ENCODE peak calls at places on chromosome 6, in seven cellular contexts. A is fibroblast of mammary gland, Q is NCI-H510A treated with DMSO at 0.1 percent for 48 hours, C is KBM-7, F is activated gamma-delta T cell treated with Interleukin-2 at 50 U/mL for 16 hours, O is HEK293T, P is GM12891. E is an unnamed sample.

GRCh38 chr6:137848672-137849071 is 18.4 kb upstream of the TNFAIP3 start:
- DNase-seq in A (no peak), Q (no peak), C (no peak), F (no peak), O (no peak), P (no peak), E (no peak)

GRCh38 chr6:34795836-34796425 is 4.0 kb downstream of the BLTP3A start:
- DNase-seq in A (peak; percentile 53), Q (no peak), C (no peak), F (no peak), O (no peak), P (no peak), E (no peak)

GRCh38 chr6:47822856-47823554 is 41.2 kb downstream of the OPN5 start:
- DNase-seq in A (peak; percentile 9), Q (no peak), C (no peak), F (no peak), O (no peak), P (no peak), E (no peak)

GRCh38 chr6:155314773-155315515 is 660 bp upstream of the TFB1M start:
- DNase-seq in A (peak; percentile 95), Q (peak; percentile 85), C (no peak), F (no peak), O (peak; percentile 67), P (peak; percentile 12), E (peak; percentile 84)

GRCh38 chr6:36886948-36887347 is 1.2 kb downstream of the C6orf89 start:
- DNase-seq in A (no peak), Q (no peak), C (no peak), F (no peak), O (no peak), P (no peak), E (no peak)

GRCh38 chr6:108164815-108165706 is 761 bp upstream of the NR2E1 start:
- DNase-seq in A (no peak), Q (no peak), C (no peak), F (no peak), O (no peak), P (no peak), E (no peak)

GRCh38 chr6:109671721-109672120 is 19.3 kb downstream of the AK9 start:
- DNase-seq in A (peak; percentile 45), Q (no peak), C (no peak), F (no peak), O (no peak), P (no peak), E (no peak)

GRCh38 chr6:158413814-158414563 is 101.7 kb downstream of the TULP4 start:
- DNase-seq in A (no peak), Q (no peak), C (no peak), F (no peak), O (no peak), P (no peak), E (no peak)

GRCh38 chr6:96301781-96302180 is 219.8 kb upstream of the UFL1 start:
- DNase-seq in A (no peak), Q (no peak), C (no peak), F (no peak), O (no peak), P (no peak), E (no peak)

GRCh38 chr6:75086236-75086635 is 119.6 kb downstream of the COL12A1 start:
- DNase-seq in A (no peak), Q (no peak), C (no peak), F (no peak), O (no peak), P (no peak), E (no peak)

GRCh38 chr6:10884245-10884972 is 2.4 kb upstream of the SYCP2L start:
- DNase-seq in A (no peak), Q (no peak), C (no peak), F (no peak), O (no peak), P (no peak), E (no peak)

GRCh38 chr6:16130932-16131387 is 2.1 kb downstream of the MYLIP start:
- DNase-seq in A (peak; percentile 77), Q (peak; percentile 66), C (peak; percentile 88), F (peak; percentile 26), O (peak; percentile 44), P (peak; percentile 20), E (peak; percentile 86)

GRCh38 chr6:43120101-43120730 is 44.1 kb downstream of the PTK7 start:
- DNase-seq in A (no peak), Q (no peak), C (no peak), F (no peak), O (no peak), P (no peak), E (no peak)

GRCh38 chr6:125839471-125839870 is 48.7 kb downstream of the NCOA7 start:
- DNase-seq in A (no peak), Q (no peak), C (no peak), F (no peak), O (no peak), P (no peak), E (no peak)

GRCh38 chr6:36130672-36131516 is 581 bp downstream of the MAPK13 start:
- DNase-seq in A (peak; percentile 17), Q (peak; percentile 96), C (no peak), F (peak; percentile 53), O (no peak), P (peak; percentile 43), E (peak; percentile 83)

GRCh38 chr6:6998194-6998569 is 109.6 kb upstream of the RREB1 start:
- DNase-seq in A (peak; percentile 39), Q (peak; percentile 10), C (no peak), F (no peak), O (no peak), P (no peak), E (no peak)

GRCh38 chr6:72683797-72684196 is 61.9 kb downstream of the KCNQ5 start:
- DNase-seq in A (no peak), Q (no peak), C (no peak), F (no peak), O (no peak), P (no peak), E (no peak)

GRCh38 chr6:30151580-30151979 is 9.4 kb downstream of the TRIM10 start:
- DNase-seq in A (no peak), Q (no peak), C (peak; percentile 82), F (no peak), O (no peak), P (no peak), E (no peak)

GRCh38 chr6:77972334-77972733 is 319.5 kb downstream of the MEI4 start:
- DNase-seq in A (no peak), Q (no peak), C (no peak), F (no peak), O (no peak), P (no peak), E (no peak)

GRCh38 chr6:138038148-138038870 is 68.9 kb downstream of the PERP start:
- DNase-seq in A (no peak), Q (peak; percentile 19), C (no peak), F (no peak), O (no peak), P (no peak), E (no peak)

GRCh38 chr6:41789390-41789724 is 1.9 kb downstream of the TOMM6 start:
- DNase-seq in A (no peak), Q (no peak), C (no peak), F (no peak), O (no peak), P (no peak), E (no peak)

GRCh38 chr6:100462990-100463684 is 1.6 kb downstream of the SIM1 start:
- DNase-seq in A (no peak), Q (peak; percentile 15), C (no peak), F (no peak), O (no peak), P (no peak), E (no peak)

GRCh38 chr6:142647436-142648389 is 297.3 kb downstream of the HIVEP2 start:
- DNase-seq in A (no peak), Q (no peak), C (no peak), F (no peak), O (no peak), P (no peak), E (no peak)

GRCh38 chr6:127582777-127583462 is 5.9 kb downstream of the C6orf58 start:
- DNase-seq in A (peak; percentile 91), Q (no peak), C (no peak), F (no peak), O (no peak), P (no peak), E (no peak)

GRCh38 chr6:62009445-62009844 is 276.6 kb downstream of the KHDRBS2 start:
- DNase-seq in A (no peak), Q (no peak), C (no peak), F (no peak), O (no peak), P (no peak), E (no peak)

GRCh38 chr6:6801002-6801329 is 212.4 kb downstream of the LY86 start:
- DNase-seq in A (no peak), Q (no peak), C (no peak), F (no peak), O (no peak), P (no peak), E (no peak)

GRCh38 chr6:148445620-148446019 is 103.0 kb downstream of the SASH1 start:
- DNase-seq in A (peak; percentile 42), Q (no peak), C (no peak), F (no peak), O (no peak), P (no peak), E (no peak)

GRCh38 chr6:35082733-35083403 is 58.3 kb downstream of the TCP11 start:
- DNase-seq in A (no peak), Q (no peak), C (no peak), F (no peak), O (no peak), P (peak; percentile 11), E (no peak)

GRCh38 chr6:50358113-50358512 is 308.4 kb upstream of the DEFB112 start:
- DNase-seq in A (no peak), Q (no peak), C (no peak), F (no peak), O (no peak), P (no peak), E (no peak)

GRCh38 chr6:6885521-6886088 is 222.2 kb upstream of the RREB1 start:
- DNase-seq in A (peak; percentile 41), Q (peak; percentile 28), C (peak; percentile 79), F (no peak), O (no peak), P (no peak), E (peak; percentile 28)

GRCh38 chr6:101102702-101103101 is 221.6 kb upstream of the ASCC3 start:
- DNase-seq in A (no peak), Q (no peak), C (no peak), F (no peak), O (no peak), P (no peak), E (no peak)

GRCh38 chr6:79586548-79586947 is 44.6 kb upstream of the SH3BGRL2 start:
- DNase-seq in A (peak; percentile 49), Q (no peak), C (peak; percentile 19), F (no peak), O (peak; percentile 50), P (no peak), E (no peak)

GRCh38 chr6:132530293-132530974 is 7.6 kb upstream of the TAAR9 start:
- DNase-seq in A (peak; percentile 70), Q (peak; percentile 45), C (peak; percentile 65), F (peak; percentile 76), O (peak; percentile 60), P (no peak), E (peak; percentile 72)

GRCh38 chr6:133568970-133569889 is 319.7 kb upstream of the TCF21 start:
- DNase-seq in A (peak; percentile 97), Q (no peak), C (peak; percentile 32), F (peak; percentile 34), O (peak; percentile 69), P (no peak), E (peak; percentile 41)

GRCh38 chr6:36907781-36908180 is 22.0 kb downstream of the C6orf89 start:
- DNase-seq in A (peak; percentile 67), Q (no peak), C (no peak), F (no peak), O (no peak), P (no peak), E (no peak)

GRCh38 chr6:1321715-1322114 is 9.8 kb downstream of the FOXQ1 start:
- DNase-seq in A (peak; percentile 74), Q (no peak), C (no peak), F (no peak), O (no peak), P (no peak), E (no peak)

GRCh38 chr6:170278743-170279094 is 12.2 kb downstream of the DLL1 start:
- DNase-seq in A (no peak), Q (no peak), C (peak; percentile 58), F (no peak), O (no peak), P (no peak), E (no peak)

GRCh38 chr6:142737368-142738060 is 207.5 kb downstream of the HIVEP2 start:
- DNase-seq in A (no peak), Q (no peak), C (peak; percentile 7), F (no peak), O (no peak), P (no peak), E (no peak)

E was measured in RPMI8226.